ENCODE peak calls at places on chromosomes 4 and X, in ten cellular contexts. Y, R, U, H, A, B, O, D, W and T are unnamed samples.

GRCh38 chrX:138026211-138026610 is 460.3 kb downstream of the ZIC3 start:
- DNase-seq in Y (no peak), R (no peak), U (peak; percentile 2), H (no peak), A (no peak), B (no peak), O (no peak), D (no peak), W (no peak), T (no peak)

GRCh38 chr4:94068712-94069111 is 139.0 kb upstream of the SMARCAD1 start:
- DNase-seq in Y (no peak), R (no peak), U (no peak), H (no peak), A (peak; percentile 79), B (no peak), O (no peak), D (no peak), W (no peak), T (no peak)

GRCh38 chrX:48999030-48999429 is 3.0 kb downstream of the GRIPAP1 start:
- DNase-seq in Y (no peak), R (no peak), U (no peak), H (no peak), A (no peak), B (no peak), O (no peak), D (no peak), W (no peak), T (no peak)

GRCh38 chr4:38787693-38788092 is 4.9 kb upstream of the TLR10 start:
- DNase-seq in Y (no peak), R (no peak), U (no peak), H (no peak), A (no peak), B (no peak), O (no peak), D (no peak), W (no peak), T (no peak)

GRCh38 chrX:129006491-129006890 is 516.8 kb downstream of the SMARCA1 start:
- DNase-seq in Y (no peak), R (no peak), U (peak; percentile 54), H (no peak), A (no peak), B (no peak), O (no peak), D (no peak), W (no peak), T (no peak)

GRCh38 chr4:42412251-42412650 is 15.0 kb downstream of the SHISA3 start:
- DNase-seq in Y (no peak), R (peak; percentile 94), U (no peak), H (peak; percentile 46), A (peak; percentile 78), B (no peak), O (no peak), D (no peak), W (peak; percentile 21), T (peak; percentile 2)

GRCh38 chrX:4656419-4656818 is 943.0 kb upstream of the PRKX start:
- DNase-seq in Y (no peak), R (no peak), U (no peak), H (no peak), A (no peak), B (no peak), O (peak; percentile 30), D (no peak), W (no peak), T (no peak)

GRCh38 chr4:25161599-25161960 is 1.3 kb upstream of the SEPSECS start:
- DNase-seq in Y (no peak), R (peak; percentile 43), U (peak; percentile 39), H (peak; percentile 43), A (no peak), B (no peak), O (no peak), D (no peak), W (no peak), T (no peak)

GRCh38 chrX:117972681-117973080 is 143.9 kb downstream of the KLHL13 start:
- DNase-seq in Y (no peak), R (peak; percentile 40), U (no peak), H (peak; percentile 21), A (no peak), B (no peak), O (no peak), D (no peak), W (no peak), T (no peak)

GRCh38 chr4:122044496-122044895 is 92.6 kb upstream of the TRPC3 start:
- DNase-seq in Y (no peak), R (no peak), U (no peak), H (peak; percentile 23), A (no peak), B (no peak), O (no peak), D (no peak), W (no peak), T (no peak)

GRCh38 chr4:154595807-154596206 is 5.3 kb upstream of the FGA start:
- DNase-seq in Y (no peak), R (peak; percentile 84), U (no peak), H (no peak), A (no peak), B (no peak), O (no peak), D (no peak), W (no peak), T (no peak)

GRCh38 chr4:98557497-98557896 is 100.9 kb downstream of the TSPAN5 start:
- DNase-seq in Y (no peak), R (peak; percentile 79), U (no peak), H (peak; percentile 57), A (peak; percentile 26), B (peak; percentile 52), O (no peak), D (no peak), W (no peak), T (no peak)

GRCh38 chr4:77273412-77273811 is 116.4 kb downstream of the CCNG2 start:
- DNase-seq in Y (no peak), R (no peak), U (no peak), H (no peak), A (no peak), B (no peak), O (no peak), D (no peak), W (no peak), T (no peak)

GRCh38 chrX:74505437-74505836 is 84.1 kb downstream of the SLC16A2 start:
- DNase-seq in Y (no peak), R (no peak), U (no peak), H (no peak), A (no peak), B (no peak), O (no peak), D (no peak), W (no peak), T (no peak)

GRCh38 chrX:53223955-53224859 is 800 bp downstream of the KDM5C start:
- DNase-seq in Y (peak; percentile 87), R (peak; percentile 86), U (peak; percentile 11), H (peak; percentile 60), A (peak; percentile 48), B (no peak), O (no peak), D (no peak), W (no peak), T (peak; percentile 21)

GRCh38 chr4:97123573-97123972 is 1019.7 kb downstream of the STPG2 start:
- DNase-seq in Y (no peak), R (no peak), U (no peak), H (no peak), A (no peak), B (no peak), O (no peak), D (no peak), W (no peak), T (no peak)

GRCh38 chr4:68271851-68272756 is 26.6 kb upstream of the TMPRSS11B start:
- DNase-seq in Y (no peak), R (peak; percentile 64), U (peak; percentile 42), H (peak; percentile 73), A (peak; percentile 55), B (no peak), O (no peak), D (no peak), W (peak; percentile 45), T (peak; percentile 37)
- H3K4me3 ChIP-seq in Y (no peak overlapping the region), R (peak overlapping the region; percentile 48), U (peak overlapping the region; percentile 18), H (peak overlapping the region; percentile 39), A (peak overlapping the region; percentile 41), B (no peak overlapping the region), O (no peak overlapping the region), D (peak overlapping the region; percentile 22), W (peak overlapping the region; percentile 41), T (peak overlapping the region; percentile 34)

GRCh38 chr4:30722092-30722915 is 2.1 kb downstream of the PCDH7 start:
- DNase-seq in Y (no peak), R (peak; percentile 40), U (no peak), H (no peak), A (no peak), B (no peak), O (no peak), D (peak; percentile 30), W (no peak), T (no peak)
- H3K4me3 ChIP-seq in Y (peak overlapping the region; percentile 25), R (peak overlapping the region; percentile 46), U (no peak overlapping the region), H (peak overlapping the region; percentile 47), A (peak overlapping the region; percentile 62), B (peak overlapping the region; percentile 60), O (peak overlapping the region; percentile 60), D (peak overlapping the region; percentile 68), W (peak overlapping the region; percentile 48), T (peak overlapping the region; percentile 95)

DNA sequence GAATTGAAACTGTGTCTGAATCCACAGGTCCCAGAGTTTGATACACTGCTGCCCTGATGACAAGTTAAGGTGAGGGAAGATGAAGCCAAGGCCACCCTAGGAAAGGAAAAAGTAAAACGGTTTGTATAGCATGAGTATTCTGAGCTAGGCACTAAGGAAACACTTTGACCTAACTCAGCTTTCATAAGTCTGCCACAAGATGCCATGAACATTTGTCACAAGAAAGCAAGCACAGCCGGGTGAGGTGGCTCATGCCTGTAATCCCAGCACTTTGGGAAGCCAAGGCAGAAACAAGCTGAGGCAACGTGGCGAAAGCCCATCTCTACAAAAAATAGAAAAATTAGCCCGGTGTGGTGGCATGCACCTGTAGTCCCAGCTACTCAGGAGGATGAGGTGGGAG is 34.2 kb downstream of the ELOVL6 start:
- DNase-seq in Y (no peak), R (peak; percentile 76), U (no peak), H (peak; percentile 81), A (no peak), B (no peak), O (no peak), D (no peak), W (no peak), T (peak; percentile 17)
- H3K4me3 ChIP-seq in Y (no peak overlapping the region), R (no peak overlapping the region), U (no peak overlapping the region), H (no peak overlapping the region), A (no peak overlapping the region), B (no peak overlapping the region), O (no peak overlapping the region), D (no peak overlapping the region), W (no peak overlapping the region), T (no peak overlapping the region)

DNA sequence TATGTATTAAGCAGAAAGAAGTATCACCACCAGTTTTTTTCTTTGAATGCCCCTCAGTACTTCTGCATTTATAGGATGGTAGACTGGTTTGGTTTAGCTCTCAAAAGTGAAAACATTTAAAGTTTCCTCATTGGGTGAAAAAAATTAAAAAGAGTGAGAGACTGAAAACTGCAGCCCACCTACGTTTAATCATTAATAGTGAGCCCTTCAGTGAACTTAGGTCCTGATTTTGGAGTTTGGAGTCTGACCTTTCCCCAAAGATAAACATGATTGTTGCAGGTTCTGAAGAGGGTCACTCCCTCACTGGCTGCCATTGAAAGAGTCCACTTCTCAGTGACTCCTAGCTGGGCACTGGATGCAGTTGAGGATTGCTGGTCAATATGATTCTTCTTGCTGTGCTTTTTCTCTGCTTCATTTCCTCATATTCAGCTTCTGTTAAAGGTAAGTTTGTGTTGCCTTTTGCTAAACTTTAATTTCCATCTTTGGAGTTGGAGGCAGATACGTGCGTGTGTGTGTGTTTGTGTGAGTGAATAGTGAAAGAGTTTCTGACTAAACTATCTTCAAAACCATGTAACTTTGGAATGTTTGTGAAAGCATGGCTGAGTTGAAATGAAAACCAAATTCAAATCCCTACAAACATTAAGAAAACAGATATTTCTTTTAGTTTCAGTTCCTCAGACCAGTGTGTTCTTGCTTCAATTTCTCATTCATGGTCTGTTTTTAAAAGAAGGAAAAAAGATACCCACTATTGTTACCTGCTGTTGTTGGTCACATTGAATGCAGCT is at the start of gene MTTP:
- DNase-seq in Y (no peak), R (no peak), U (peak; percentile 5), H (no peak), A (no peak), B (no peak), O (no peak), D (no peak), W (no peak), T (no peak)
- H3K4me3 ChIP-seq in Y (no peak within 1 kb of the TSS), R (no peak within 1 kb of the TSS), U (no peak within 1 kb of the TSS), H (no peak within 1 kb of the TSS), A (no peak within 1 kb of the TSS), B (no peak within 1 kb of the TSS), O (no peak within 1 kb of the TSS), D (no peak within 1 kb of the TSS), W (no peak within 1 kb of the TSS), T (no peak within 1 kb of the TSS)